ENCODE peak calls at places on chromosomes 6 and 20, in nine cellular contexts. P, T, W, J, V, A, Y, O and B are unnamed samples.

GRCh38 chr6:22362361-22362760 is 65.5 kb upstream of the PRL start:
- DNase-seq in J (no peak), Y (no peak), A (no peak), V (no peak), P (no peak), O (no peak), T (no peak), W (no peak), B (no peak)

GRCh38 chr6:158754738-158755137 is 64.4 kb downstream of the EZR start:
- DNase-seq in Y (no peak), O (no peak), P (peak; percentile 10), T (no peak), V (no peak), W (no peak), A (no peak), J (no peak), B (no peak)

GRCh38 chr6:166627875-166628849 is 1.1 kb upstream of the RPS6KA2 start:
- DNase-seq in O (peak; percentile 86), J (peak; percentile 20), W (no peak), Y (peak; percentile 75), V (peak; percentile 68), A (peak; percentile 87), T (peak; percentile 55), P (peak; percentile 39), B (no peak)

GRCh38 chr6:28606424-28607391 is 81.0 kb downstream of the GPX5 start:
- DNase-seq in P (peak; percentile 57), V (peak; percentile 81), J (peak; percentile 83), A (no peak), T (no peak), W (no peak), O (no peak), Y (no peak), B (peak; percentile 86)

GRCh38 chr20:14232650-14233049 is 104.8 kb downstream of the FLRT3 start:
- DNase-seq in P (no peak), W (no peak), T (no peak), J (no peak), V (no peak), O (no peak), A (no peak), Y (no peak), B (no peak)

GRCh38 chr20:51050636-51051035 is 27.7 kb upstream of the KCNG1 start:
- DNase-seq in V (no peak), A (no peak), P (no peak), J (no peak), T (no peak), O (no peak), Y (no peak), W (no peak), B (no peak)

GRCh38 chr6:35089216-35089934 is 51.8 kb downstream of the TCP11 start:
- DNase-seq in O (no peak), Y (no peak), J (no peak), V (no peak), T (no peak), P (no peak), W (no peak), A (no peak), B (no peak)

GRCh38 chr6:142489722-142490610 is 188.2 kb downstream of the ADGRG6 start:
- DNase-seq in P (no peak), A (no peak), T (no peak), O (no peak), V (no peak), Y (no peak), W (no peak), J (no peak), B (no peak)

GRCh38 chr6:21227486-21227885 is 366.1 kb upstream of the SOX4 start:
- DNase-seq in V (no peak), P (no peak), W (no peak), Y (no peak), T (no peak), O (no peak), A (no peak), J (no peak), B (peak; percentile 78)

GRCh38 chr6:148608211-148608951 is 138.4 kb upstream of the UST start:
- DNase-seq in A (no peak), O (no peak), P (no peak), V (no peak), T (no peak), Y (no peak), J (no peak), W (no peak), B (no peak)

GRCh38 chr20:57543754-57544153 is 17.2 kb upstream of the PCK1 start:
- DNase-seq in O (no peak), V (no peak), W (no peak), J (no peak), Y (no peak), T (no peak), A (no peak), P (no peak), B (no peak)
- H3K27ac ChIP-seq in O (no peak overlapping the region), V (no peak overlapping the region), W (no peak overlapping the region), J (no peak overlapping the region), Y (no peak overlapping the region), T (no peak overlapping the region), A (no peak overlapping the region), P (no peak overlapping the region), B (no peak overlapping the region)

GRCh38 chr6:111710439-111710838 is 104.8 kb upstream of the TRAF3IP2 start:
- DNase-seq in T (no peak), P (no peak), W (no peak), A (no peak), J (no peak), V (no peak), O (no peak), Y (no peak), B (no peak)

GRCh38 chr6:111709201-111709600 is 103.5 kb upstream of the TRAF3IP2 start:
- DNase-seq in T (no peak), J (no peak), Y (no peak), A (no peak), O (peak; percentile 52), V (no peak), W (no peak), P (no peak), B (no peak)

GRCh38 chr6:111711476-111711875 is 105.8 kb upstream of the TRAF3IP2 start:
- DNase-seq in J (no peak), V (no peak), T (no peak), A (peak; percentile 65), W (no peak), O (peak; percentile 58), P (peak; percentile 84), Y (no peak), B (no peak)

GRCh38 chr6:111710911-111711310 is 105.2 kb upstream of the TRAF3IP2 start:
- DNase-seq in J (no peak), Y (no peak), W (no peak), A (no peak), V (no peak), O (peak; percentile 46), T (no peak), P (peak; percentile 26), B (no peak)

GRCh38 chr6:111709615-111710398 is 104.1 kb upstream of the TRAF3IP2 start:
- DNase-seq in Y (peak; percentile 69), W (no peak), O (peak; percentile 72), A (peak; percentile 83), J (peak; percentile 77), V (peak; percentile 43), P (peak; percentile 72), T (peak; percentile 75), B (peak; percentile 89)
- TF ChIP-seq CTCF in Y (peak; percentile 77), W (peak; percentile 62), O (peak; percentile 52), A (peak; percentile 84), J (peak; percentile 68), V (peak; percentile 85), P (peak; percentile 84), T (peak; percentile 80), B (peak; percentile 75)

GRCh38 chr20:36303020-36303595 is 3.0 kb upstream of the DLGAP4 start:
- DNase-seq in Y (no peak), A (no peak), P (no peak), J (no peak), T (no peak), O (peak; percentile 46), V (no peak), W (no peak), B (no peak)

GRCh38 chr20:36304786-36305495 is 1.2 kb upstream of the DLGAP4 start:
- DNase-seq in V (no peak), T (no peak), O (peak; percentile 52), W (no peak), P (no peak), J (no peak), A (no peak), Y (no peak), B (no peak)

GRCh38 chr20:36305602-36306556 is at the start of gene DLGAP4:
- DNase-seq in P (no peak), T (no peak), J (no peak), V (no peak), A (no peak), W (no peak), O (peak; percentile 11), Y (no peak), B (no peak)

GRCh38 chr20:36301359-36302119 is 4.6 kb upstream of the DLGAP4 start:
- DNase-seq in W (no peak), T (no peak), P (no peak), A (no peak), J (no peak), O (peak; percentile 23), V (no peak), Y (no peak), B (no peak)

GRCh38 chr20:36303831-36304230 is 2.3 kb upstream of the DLGAP4 start:
- DNase-seq in O (peak; percentile 30), V (no peak), J (no peak), P (no peak), Y (no peak), T (no peak), W (no peak), A (no peak), B (no peak)
- H3K27ac ChIP-seq in O (no peak overlapping the region), V (no peak overlapping the region), J (no peak overlapping the region), P (no peak overlapping the region), Y (no peak overlapping the region), T (no peak overlapping the region), W (no peak overlapping the region), A (no peak overlapping the region), B (no peak overlapping the region)

DNA sequence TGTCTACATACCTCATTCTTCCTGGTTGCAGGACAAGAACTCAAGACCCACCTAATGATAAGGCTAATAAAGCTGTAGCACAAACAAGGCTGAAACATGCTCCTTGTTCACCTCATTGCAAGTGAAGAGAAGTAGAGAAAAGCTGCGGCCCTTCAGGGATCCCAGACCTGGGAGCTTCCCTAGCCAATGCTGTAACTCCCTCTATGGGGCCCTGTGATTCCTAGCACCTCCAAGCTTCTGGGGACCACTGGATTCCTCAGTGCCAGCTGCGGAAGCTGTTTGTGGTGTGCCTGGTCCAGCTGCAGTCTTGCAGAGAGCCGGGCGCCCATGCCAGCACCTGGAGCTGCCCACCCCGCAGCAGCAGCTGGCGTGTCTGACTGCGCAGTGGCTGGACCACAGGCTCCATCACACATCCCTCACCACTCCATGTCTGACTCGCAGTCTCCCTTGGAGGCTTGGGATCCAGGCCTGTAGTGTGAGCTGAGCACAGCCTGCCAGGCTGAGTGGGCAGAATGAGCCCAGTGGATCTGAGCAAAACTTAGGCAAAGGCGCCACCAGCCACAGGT is 737.2 kb upstream of the GJE1 start:
- DNase-seq in A (no peak), T (no peak), V (no peak), J (no peak), O (no peak), Y (no peak), P (no peak), W (no peak), B (no peak)
- TF ChIP-seq CTCF in A (no peak), T (no peak), V (no peak), J (no peak), O (no peak), Y (no peak), P (no peak), W (no peak), B (no peak)

DNA sequence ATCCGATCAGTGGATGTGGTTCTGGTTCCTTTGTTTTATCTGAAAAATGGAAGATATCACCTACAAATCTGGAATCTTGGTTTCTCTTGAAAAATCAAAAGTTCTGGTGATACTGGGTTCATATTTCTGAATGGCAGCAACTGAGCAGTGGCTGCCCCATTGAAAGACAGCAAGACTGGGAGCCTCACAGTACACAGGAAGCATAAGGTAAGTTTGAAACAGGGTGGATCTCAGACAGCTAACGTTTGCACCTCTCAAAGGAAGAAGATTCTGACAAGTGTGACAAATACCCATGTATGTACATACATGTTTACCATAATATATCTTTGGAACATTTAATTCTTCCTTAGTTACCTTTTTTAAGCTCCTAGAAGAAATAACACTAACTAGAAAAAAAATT is at the start of gene SAMD3:
- DNase-seq in T (no peak), V (no peak), Y (no peak), O (no peak), P (no peak), W (no peak), A (no peak), J (no peak), B (no peak)
- H3K27ac ChIP-seq in T (no peak within 1 kb of the TSS), V (no peak within 1 kb of the TSS), Y (no peak within 1 kb of the TSS), O (no peak within 1 kb of the TSS), P (no peak within 1 kb of the TSS), W (no peak within 1 kb of the TSS), A (no peak within 1 kb of the TSS), J (no peak within 1 kb of the TSS), B (no peak within 1 kb of the TSS)